ENCODE peak calls at places on chromosomes 2 and 18, in six cellular contexts. N is MG63, X is small intestine, Z is prostate gland, M is fibroblast of the aortic adventitia, W is left ventricle myocardium inferior. L is an unnamed sample.

GRCh38 chr2:112718862-112719370 is 1.9 kb upstream of the NT5DC4 start:
- DNase-seq in N (no peak), X (no peak), Z (no peak), M (no peak), W (no peak), L (no peak)

GRCh38 chr2:6576312-6576711 is 289.4 kb downstream of the CMPK2 start:
- DNase-seq in N (no peak), X (no peak), Z (no peak), M (no peak), W (no peak), L (no peak)

GRCh38 chr18:79856119-79857080 is 58.7 kb downstream of the KCNG2 start:
- DNase-seq in N (peak; percentile 10), X (no peak), Z (no peak), M (peak; percentile 5), W (no peak), L (no peak)

GRCh38 chr2:162925595-162925994 is 87.0 kb upstream of the KCNH7 start:
- DNase-seq in N (no peak), X (no peak), Z (no peak), M (no peak), W (no peak), L (no peak)

GRCh38 chr18:43661570-43661969 is 384.3 kb upstream of the SYT4 start:
- DNase-seq in N (peak; percentile 2), X (peak; percentile 1), Z (no peak), M (peak; percentile 74), W (no peak), L (no peak)

GRCh38 chr2:233084488-233084887 is 24.3 kb downstream of the INPP5D start:
- DNase-seq in N (no peak), X (peak; percentile 35), Z (peak; percentile 16), M (no peak), W (peak; percentile 54), L (peak; percentile 43)

GRCh38 chr2:595831-596592 is 81.2 kb downstream of the TMEM18 start:
- DNase-seq in N (no peak), X (no peak), Z (no peak), M (no peak), W (no peak), L (no peak)

GRCh38 chr18:31679133-31679731 is 5.1 kb downstream of the B4GALT6 start:
- DNase-seq in N (peak; percentile 16), X (peak; percentile 80), Z (no peak), M (peak; percentile 85), W (no peak), L (no peak)

GRCh38 chr2:196718796-196719564 is 79.5 kb downstream of the CCDC150 start:
- DNase-seq in N (peak; percentile 64), X (peak; percentile 47), Z (no peak), M (peak; percentile 90), W (no peak), L (no peak)

GRCh38 chr2:51153236-51153635 is 121.3 kb upstream of the NRXN1 start:
- DNase-seq in N (peak; percentile 7), X (no peak), Z (no peak), M (no peak), W (no peak), L (no peak)

GRCh38 chr18:36812686-36813085 is 16.1 kb downstream of the TPGS2 start:
- DNase-seq in N (no peak), X (no peak), Z (no peak), M (peak; percentile 14), W (no peak), L (no peak)

GRCh38 chr2:69335291-69335690 is 51.7 kb downstream of the GFPT1 start:
- DNase-seq in N (no peak), X (no peak), Z (no peak), M (peak; percentile 62), W (no peak), L (no peak)

GRCh38 chr2:29697715-29698114 is 223.7 kb downstream of the ALK start:
- DNase-seq in N (no peak), X (no peak), Z (no peak), M (peak; percentile 12), W (no peak), L (no peak)

GRCh38 chr2:34107811-34108210 is 508.7 kb upstream of the FAM98A start:
- DNase-seq in N (no peak), X (no peak), Z (no peak), M (no peak), W (no peak), L (no peak)

GRCh38 chr2:158667567-158667966 is 127.5 kb upstream of the DAPL1 start:
- DNase-seq in N (no peak), X (no peak), Z (no peak), M (peak; percentile 90), W (no peak), L (no peak)

GRCh38 chr2:136310005-136310495 is 192.1 kb upstream of the CXCR4 start:
- DNase-seq in N (no peak), X (no peak), Z (no peak), M (no peak), W (no peak), L (no peak)

GRCh38 chr2:55887906-55888625 is 35.5 kb downstream of the EFEMP1 start:
- DNase-seq in N (peak; percentile 61), X (no peak), Z (no peak), M (peak; percentile 93), W (no peak), L (no peak)

GRCh38 chr2:45743531-45744391 is 92.3 kb downstream of the PRKCE start:
- DNase-seq in N (peak; percentile 91), X (no peak), Z (no peak), M (peak; percentile 88), W (peak; percentile 69), L (no peak)

GRCh38 chr2:212893216-212893615 is 258.2 kb downstream of the IKZF2 start:
- DNase-seq in N (no peak), X (no peak), Z (no peak), M (no peak), W (no peak), L (no peak)

GRCh38 chr18:3692113-3692621 is 242.2 kb downstream of the TGIF1 start:
- DNase-seq in N (no peak), X (peak; percentile 52), Z (no peak), M (no peak), W (no peak), L (no peak)

GRCh38 chr2:23689891-23690290 is 237.0 kb downstream of the ATAD2B start:
- DNase-seq in N (no peak), X (no peak), Z (no peak), M (no peak), W (no peak), L (no peak)

GRCh38 chr2:216633616-216634316 is 546 bp downstream of the IGFBP2 start:
- DNase-seq in N (peak; percentile 30), X (peak; percentile 24), Z (no peak), M (no peak), W (no peak), L (no peak)
- H3K4me3 ChIP-seq in N (peak overlapping the region; percentile 70), X (peak overlapping the region; percentile 37), Z (peak overlapping the region; percentile 60), M (peak overlapping the region; percentile 37), W (peak overlapping the region; percentile 78), L (peak overlapping the region; percentile 75)

GRCh38 chr2:10551496-10551895 is 103.4 kb upstream of the ODC1 start:
- DNase-seq in N (no peak), X (no peak), Z (no peak), M (no peak), W (no peak), L (no peak)
- H3K4me3 ChIP-seq in N (no peak overlapping the region), X (no peak overlapping the region), Z (no peak overlapping the region), M (no peak overlapping the region), W (no peak overlapping the region), L (no peak overlapping the region)

GRCh38 chr2:174969091-174969734 is 36.0 kb downstream of the CHN1 start:
- DNase-seq in N (no peak), X (no peak), Z (no peak), M (no peak), W (no peak), L (no peak)

GRCh38 chr2:174974131-174974530 is 31.1 kb downstream of the CHN1 start:
- DNase-seq in N (no peak), X (no peak), Z (no peak), M (no peak), W (no peak), L (no peak)

GRCh38 chr2:174972924-174973323 is 32.3 kb downstream of the CHN1 start:
- DNase-seq in N (no peak), X (no peak), Z (no peak), M (peak; percentile 60), W (no peak), L (no peak)

GRCh38 chr2:174970092-174970491 is 35.1 kb downstream of the CHN1 start:
- DNase-seq in N (no peak), X (no peak), Z (no peak), M (no peak), W (no peak), L (no peak)

DNA sequence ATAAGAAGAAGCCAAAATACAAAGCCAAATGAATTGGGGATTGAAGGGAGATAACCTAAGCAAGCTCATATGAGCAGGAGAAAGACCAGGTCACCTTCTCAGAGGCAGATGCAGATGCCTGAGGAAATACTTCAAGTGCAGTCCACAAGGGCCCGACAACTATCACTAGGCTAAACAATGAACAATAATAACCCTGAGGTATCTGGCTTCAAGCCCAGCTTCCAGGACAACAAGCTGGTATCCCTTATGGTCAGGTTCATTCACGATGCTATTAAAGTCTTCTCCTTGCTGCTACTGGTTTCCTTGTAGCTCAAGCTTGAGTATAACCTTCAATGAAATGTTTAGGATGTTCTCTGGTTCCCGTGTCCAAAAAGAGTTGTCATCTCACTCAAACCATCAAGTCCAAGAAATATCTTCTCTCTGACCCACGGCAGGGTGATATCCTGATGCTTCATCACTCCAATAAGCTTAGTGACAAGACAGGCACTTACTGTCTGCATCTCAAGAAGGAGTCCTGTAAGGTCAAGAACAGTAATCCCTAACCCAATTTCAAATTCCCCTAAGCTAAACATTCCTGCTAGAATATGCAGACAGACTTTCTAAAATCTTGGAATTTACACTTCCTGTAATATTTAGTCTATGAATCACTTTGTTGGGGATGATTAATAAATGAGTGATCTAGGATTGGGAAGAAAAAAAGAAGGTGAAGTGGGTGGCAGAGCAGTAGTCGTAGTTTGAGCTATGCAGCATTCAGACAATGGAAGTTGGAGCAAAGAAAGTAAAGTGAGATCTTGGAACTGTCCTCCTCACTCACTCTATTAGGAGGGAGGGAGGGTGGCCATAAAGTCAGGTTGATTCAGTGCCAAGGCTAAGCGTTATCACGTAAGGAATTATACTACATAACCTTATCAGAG is 33.1 kb downstream of the CHN1 start:
- DNase-seq in N (no peak), X (peak; percentile 92), Z (no peak), M (peak; percentile 77), W (no peak), L (no peak)
- H3K4me3 ChIP-seq in N (no peak overlapping the region), X (no peak overlapping the region), Z (no peak overlapping the region), M (no peak overlapping the region), W (no peak overlapping the region), L (no peak overlapping the region)

DNA sequence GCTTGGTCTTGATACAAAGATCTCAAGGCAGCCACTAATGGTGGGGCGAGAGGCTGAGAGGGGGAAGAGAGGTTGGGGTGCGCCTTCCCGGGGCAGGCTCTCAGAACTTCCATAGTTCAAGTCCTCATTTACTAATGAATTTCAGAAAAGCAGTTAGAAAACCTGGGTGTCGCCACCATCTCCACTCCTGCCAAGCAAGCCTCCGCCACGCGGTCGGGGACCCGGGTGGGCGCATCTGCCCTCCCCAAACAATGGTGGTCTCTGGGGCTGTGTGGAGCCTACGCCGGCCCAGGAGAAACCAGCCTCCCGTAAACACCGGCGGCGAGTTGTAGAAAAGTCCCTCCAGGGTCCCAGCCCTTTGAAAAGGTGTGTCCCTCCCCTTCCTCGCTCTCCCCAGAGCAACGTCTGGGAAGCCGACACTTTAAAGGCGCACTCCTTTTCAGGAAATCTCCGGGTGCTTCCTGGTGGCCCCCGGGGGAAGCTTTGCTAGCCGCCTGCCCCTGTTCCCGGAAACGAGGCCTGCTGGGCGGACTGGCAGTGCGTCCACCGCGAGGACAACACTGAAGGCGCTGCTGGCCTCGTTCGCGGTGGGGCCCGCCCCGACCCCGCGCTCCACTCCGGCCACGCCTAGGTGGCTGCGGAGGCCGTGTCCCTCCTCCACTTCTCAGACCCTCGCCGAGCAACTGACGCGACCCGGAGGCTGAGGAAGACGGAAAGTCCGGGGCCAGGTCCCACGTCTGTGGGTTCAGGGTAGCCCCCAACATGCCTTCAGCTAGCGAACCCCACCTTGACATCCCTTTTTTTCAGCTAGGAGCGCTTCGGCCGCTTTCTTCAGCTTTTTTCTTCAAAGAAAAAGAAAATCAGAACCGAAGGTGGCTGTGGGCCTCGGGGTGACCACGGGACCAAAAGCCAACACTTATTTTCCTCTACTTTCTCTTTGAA is 16.8 kb downstream of the EVX2 start:
- DNase-seq in N (no peak), X (no peak), Z (no peak), M (no peak), W (no peak), L (no peak)
- H3K4me3 ChIP-seq in N (no peak overlapping the region), X (no peak overlapping the region), Z (no peak overlapping the region), M (peak overlapping the region; percentile 33), W (peak overlapping the region; percentile 51), L (peak overlapping the region; percentile 36)

L was measured in breast epithelium.